ENCODE peak calls at places on chromosomes 6 and 20, in nine cellular contexts. O, B, Y, W, L, V, H, D and I are unnamed samples.

GRCh38 chr6:71488186-71488585 is 199.6 kb downstream of the OGFRL1 start:
- DNase-seq in O (no peak), B (no peak), Y (no peak), W (no peak), L (no peak), V (no peak), H (no peak), D (no peak), I (no peak)

GRCh38 chr20:24948939-24949679 is at the start of gene CST7:
- DNase-seq in O (peak), B (no peak), Y (no peak), W (no peak), L (no peak), V (peak), H (peak), D (no peak), I (no peak)

GRCh38 chr6:137286368-137286767 is 67.2 kb upstream of the IFNGR1 start:
- DNase-seq in O (no peak), B (no peak), Y (no peak), W (no peak), L (no peak), V (no peak), H (no peak), D (no peak), I (no peak)

GRCh38 chr6:41706876-41707564 is 28.4 kb downstream of the TFEB start:
- DNase-seq in O (peak), B (peak), Y (peak), W (no peak), L (no peak), V (no peak), H (no peak), D (peak), I (peak)

GRCh38 chr6:92538296-92538695 is 881.1 kb downstream of the EPHA7 start:
- DNase-seq in O (peak), B (no peak), Y (peak), W (no peak), L (no peak), V (no peak), H (no peak), D (peak), I (no peak)

GRCh38 chr20:59958123-59958522 is at the start of gene CDH26:
- DNase-seq in O (no peak), B (no peak), Y (no peak), W (no peak), L (no peak), V (no peak), H (no peak), D (no peak), I (no peak)

GRCh38 chr6:57324538-57324937 is 7.1 kb downstream of the PRIM2 start:
- DNase-seq in O (no peak), B (peak), Y (peak), W (no peak), L (no peak), V (no peak), H (no peak), D (peak), I (no peak)

GRCh38 chr20:5977975-5978374 is 27.5 kb downstream of the MCM8 start:
- DNase-seq in O (no peak), B (no peak), Y (no peak), W (no peak), L (no peak), V (no peak), H (no peak), D (no peak), I (no peak)

GRCh38 chr6:63636516-63636968 is 940 bp downstream of the PHF3 start:
- DNase-seq in O (peak), B (peak), Y (peak), W (peak), L (no peak), V (peak), H (peak), D (peak), I (peak)

GRCh38 chr6:7267521-7268091 is 45.4 kb downstream of the SSR1 start:
- DNase-seq in O (peak), B (peak), Y (peak), W (no peak), L (peak), V (no peak), H (no peak), D (peak), I (peak)

GRCh38 chr6:21321076-21321475 is 272.5 kb upstream of the SOX4 start:
- DNase-seq in O (no peak), B (no peak), Y (no peak), W (no peak), L (no peak), V (no peak), H (no peak), D (no peak), I (no peak)

GRCh38 chr6:33927551-33927950 is 123.7 kb upstream of the MLN start:
- DNase-seq in O (peak), B (peak), Y (no peak), W (no peak), L (no peak), V (no peak), H (no peak), D (no peak), I (no peak)

GRCh38 chr6:51495016-51495805 is 592.2 kb downstream of the PKHD1 start:
- DNase-seq in O (no peak), B (no peak), Y (no peak), W (no peak), L (no peak), V (no peak), H (no peak), D (no peak), I (peak)

DNA sequence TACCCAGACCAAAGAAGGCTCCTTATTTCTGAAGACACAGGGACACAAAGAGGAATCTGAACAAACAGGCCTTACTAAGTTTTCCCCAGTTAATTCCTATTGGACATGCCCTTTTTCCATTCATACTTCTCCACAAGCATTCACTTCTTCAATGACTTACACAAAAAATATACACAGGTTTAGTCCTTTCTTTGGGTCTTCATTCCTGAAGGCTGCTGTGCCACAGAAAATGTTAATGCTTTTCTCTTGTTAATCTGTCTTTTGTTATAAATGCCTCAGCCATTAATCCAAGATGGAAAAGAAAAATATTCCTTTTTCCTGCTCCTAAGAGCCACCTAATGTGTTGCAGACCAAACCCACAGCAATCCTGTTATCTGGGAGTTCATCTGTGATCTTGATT is 71.2 kb downstream of the QRSL1 start:
- DNase-seq in O (no peak), B (no peak), Y (no peak), W (no peak), L (no peak), V (no peak), H (no peak), D (no peak), I (no peak)
- H3K4me3 ChIP-seq in O (no peak), B (no peak), Y (no peak), W (no peak), L (no peak), V (no peak), H (no peak), D (no peak), I (no peak)

DNA sequence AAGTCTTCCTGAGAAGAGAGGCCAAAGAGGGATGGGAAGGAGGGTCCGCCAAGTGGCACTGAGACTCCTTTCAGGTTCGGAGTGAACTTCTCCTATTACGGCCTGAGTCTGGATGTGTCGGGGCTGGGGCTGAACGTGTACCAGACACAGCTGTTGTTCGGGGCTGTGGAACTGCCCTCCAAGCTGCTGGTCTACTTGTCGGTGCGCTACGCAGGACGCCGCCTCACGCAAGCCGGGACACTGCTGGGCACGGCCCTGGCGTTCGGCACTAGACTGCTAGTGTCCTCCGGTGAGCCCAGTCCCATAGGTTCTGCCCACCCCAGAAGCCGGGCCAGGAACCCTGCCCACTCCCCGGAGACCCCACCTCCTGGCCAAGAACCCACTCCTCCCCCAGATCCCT is 4.1 kb downstream of the SLC22A7 start:
- DNase-seq in O (no peak), B (no peak), Y (no peak), W (no peak), L (no peak), V (no peak), H (no peak), D (no peak), I (no peak)
- TF ChIP-seq CTCF in O (no peak), B (no peak), Y (no peak), W (no peak), L (no peak), V (no peak), H (no peak), D (no peak), I (no peak)

DNA sequence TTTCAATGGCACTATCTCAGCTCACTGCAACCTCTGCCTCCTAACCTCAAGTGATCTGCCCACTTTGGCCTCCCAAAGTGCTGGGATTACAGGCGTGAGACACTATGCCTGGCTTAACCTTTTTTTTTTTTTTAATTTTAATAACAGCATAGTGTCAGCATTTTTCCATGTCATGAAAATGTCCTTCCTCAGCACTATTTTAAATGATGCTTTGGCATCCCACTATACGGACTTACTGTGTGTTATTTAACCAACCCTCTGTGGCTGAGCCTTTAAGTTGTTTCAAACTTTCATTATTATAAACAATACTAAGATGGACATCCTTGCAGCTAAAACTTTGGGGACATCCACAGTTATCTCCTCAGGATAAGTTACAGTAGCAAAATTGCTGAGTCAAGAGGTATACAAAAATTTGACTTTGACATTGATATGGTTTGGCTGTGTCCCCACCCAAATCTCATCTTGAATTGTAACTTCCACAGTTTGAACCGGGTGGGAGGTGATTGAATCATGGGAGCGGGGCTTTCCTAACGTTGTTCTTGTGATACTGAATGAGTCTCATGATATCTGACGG is 123.8 kb upstream of the JARID2 start:
- DNase-seq in O (no peak), B (no peak), Y (no peak), W (no peak), L (no peak), V (no peak), H (no peak), D (no peak), I (no peak)
- H3K4me3 ChIP-seq in O (no peak), B (no peak), Y (no peak), W (no peak), L (no peak), V (no peak), H (no peak), D (no peak), I (no peak)

GRCh38 chr6:109184638-109185037 is 89.3 kb downstream of the CEP57L1 start:
- DNase-seq in O (no peak), B (no peak), Y (no peak), W (no peak), L (no peak), V (no peak), H (no peak), D (no peak), I (no peak)

GRCh38 chr6:109186012-109186411 is 90.7 kb downstream of the CEP57L1 start:
- DNase-seq in O (no peak), B (no peak), Y (no peak), W (no peak), L (no peak), V (no peak), H (no peak), D (no peak), I (no peak)

GRCh38 chr6:109182590-109182989 is 87.3 kb downstream of the CEP57L1 start:
- DNase-seq in O (no peak), B (peak), Y (peak), W (no peak), L (no peak), V (no peak), H (no peak), D (no peak), I (no peak)

GRCh38 chr6:109179507-109179906 is 84.2 kb downstream of the CEP57L1 start:
- DNase-seq in O (no peak), B (no peak), Y (no peak), W (no peak), L (no peak), V (no peak), H (no peak), D (no peak), I (no peak)

GRCh38 chr6:109183109-109183508 is 87.8 kb downstream of the CEP57L1 start:
- DNase-seq in O (no peak), B (no peak), Y (no peak), W (no peak), L (no peak), V (no peak), H (no peak), D (no peak), I (no peak)
- TF ChIP-seq CTCF in O (no peak), B (no peak), Y (no peak), W (no peak), L (no peak), V (no peak), H (no peak), D (no peak), I (no peak)